ENCODE peak calls at places on chromosomes 1 and 21, in seven cellular contexts. Y is mammary epithelial cell, Q is NCI-H1105, M is suprapubic skin, J is OCI-M1, W is left cardiac atrium, T is cardiac fibroblast. U is an unnamed sample.

GRCh38 chr1:206551985-206552325 is 44.6 kb downstream of the RASSF5 start:
- DNase-seq in Y (no peak), Q (no peak), M (no peak), J (no peak), W (no peak), T (no peak), U (no peak)

GRCh38 chr21:37562920-37563640 is 196.5 kb downstream of the DYRK1A start:
- DNase-seq in Y (no peak), Q (no peak), M (peak; percentile 76), J (no peak), W (peak; percentile 44), T (no peak), U (no peak)

GRCh38 chr1:158153781-158154444 is 26.8 kb upstream of the CD1D start:
- DNase-seq in Y (no peak), Q (no peak), M (no peak), J (no peak), W (no peak), T (no peak), U (no peak)

GRCh38 chr1:15717418-15718131 is 18.5 kb upstream of the SLC25A34 start:
- DNase-seq in Y (no peak), Q (no peak), M (no peak), J (no peak), W (no peak), T (no peak), U (no peak)

GRCh38 chr1:3453891-3454810 is at the start of gene ARHGEF16:
- DNase-seq in Y (peak; percentile 65), Q (peak; percentile 84), M (no peak), J (no peak), W (peak; percentile 62), T (peak; percentile 28), U (peak; percentile 81)

GRCh38 chr1:30522031-30523004 is 201.1 kb downstream of the MATN1 start:
- DNase-seq in Y (peak; percentile 32), Q (no peak), M (peak; percentile 88), J (no peak), W (peak; percentile 90), T (no peak), U (no peak)

GRCh38 chr1:156026588-156026987 is 5.8 kb upstream of the SSR2 start:
- DNase-seq in Y (no peak), Q (no peak), M (no peak), J (no peak), W (no peak), T (no peak), U (no peak)

GRCh38 chr1:65195495-65196417 is 47.8 kb downstream of the AK4 start:
- DNase-seq in Y (no peak), Q (no peak), M (no peak), J (no peak), W (peak; percentile 24), T (peak; percentile 90), U (no peak)

GRCh38 chr1:100713636-100714035 is 5.9 kb upstream of the VCAM1 start:
- DNase-seq in Y (no peak), Q (no peak), M (no peak), J (no peak), W (no peak), T (peak; percentile 40), U (no peak)

GRCh38 chr21:41632748-41633475 is 125.0 kb upstream of the TMPRSS2 start:
- DNase-seq in Y (no peak), Q (peak; percentile 25), M (no peak), J (no peak), W (no peak), T (no peak), U (no peak)

GRCh38 chr1:12595839-12596821 is 21.9 kb downstream of the DHRS3 start:
- DNase-seq in Y (peak; percentile 84), Q (no peak), M (peak; percentile 93), J (no peak), W (peak; percentile 94), T (peak; percentile 97), U (peak; percentile 81)

GRCh38 chr1:27536767-27537166 is 46.8 kb upstream of the WASF2 start:
- DNase-seq in Y (peak; percentile 74), Q (no peak), M (no peak), J (no peak), W (peak; percentile 74), T (peak; percentile 51), U (no peak)

GRCh38 chr1:245409341-245410195 is 254.8 kb downstream of the KIF26B start:
- DNase-seq in Y (no peak), Q (no peak), M (no peak), J (no peak), W (no peak), T (no peak), U (no peak)

U was measured in RWPE1.